ENCODE peak calls at places on chromosomes 7 and 10, in ten cellular contexts. Q, G, W, H, C, O, K, J, D and N are unnamed samples.

GRCh38 chr10:7085147-7085912 is 325.5 kb downstream of the SFMBT2 start:
- DNase-seq in H (no peak), Q (no peak), G (peak; percentile 30), D (no peak), J (no peak), W (no peak), O (no peak), K (no peak), C (no peak), N (peak; percentile 7)

GRCh38 chr7:75617634-75618234 is 121.0 kb downstream of the HIP1 start:
- DNase-seq in O (no peak), G (peak; percentile 50), C (no peak), D (peak; percentile 40), H (peak; percentile 85), Q (no peak), W (no peak), K (no peak), J (no peak), N (peak; percentile 50)

GRCh38 chr7:131957338-131958025 is 401.1 kb upstream of the PODXL start:
- DNase-seq in D (no peak), Q (no peak), K (no peak), G (peak; percentile 52), H (no peak), W (no peak), C (no peak), J (no peak), O (no peak), N (peak; percentile 80)

GRCh38 chr10:104260775-104261115 is 6.1 kb downstream of the GSTO1 start:
- DNase-seq in O (no peak), D (no peak), C (no peak), K (no peak), W (no peak), J (no peak), Q (peak; percentile 71), H (no peak), G (peak; percentile 55), N (peak; percentile 34)

GRCh38 chr7:130352335-130353074 is 7.9 kb downstream of the CPA5 start:
- DNase-seq in D (no peak), O (peak; percentile 59), J (peak; percentile 32), H (no peak), Q (peak; percentile 10), C (no peak), W (no peak), G (peak; percentile 76), K (no peak), N (peak; percentile 49)

GRCh38 chr10:98446121-98446655 is 547 bp downstream of the HPS1 start:
- DNase-seq in K (no peak), H (no peak), O (no peak), J (no peak), D (no peak), G (peak; percentile 25), Q (no peak), W (no peak), C (no peak), N (no peak)

GRCh38 chr10:10785627-10786333 is 231.9 kb upstream of the CELF2 start:
- DNase-seq in G (peak; percentile 13), Q (peak; percentile 32), C (no peak), W (no peak), K (no peak), D (no peak), J (no peak), H (no peak), O (no peak), N (no peak)

GRCh38 chr7:21256310-21256877 is 171.5 kb upstream of the SP4 start:
- DNase-seq in G (peak; percentile 41), C (peak; percentile 17), K (no peak), J (peak; percentile 32), O (peak; percentile 41), H (no peak), Q (peak; percentile 45), W (no peak), D (peak; percentile 45), N (peak; percentile 49)

GRCh38 chr10:59718246-59718645 is 8.6 kb upstream of the SLC16A9 start:
- DNase-seq in K (no peak), D (no peak), J (no peak), O (no peak), C (no peak), W (no peak), H (no peak), Q (no peak), G (no peak), N (no peak)